ENCODE peak calls at places on chromosomes 16 and 17, in ten cellular contexts. Q is cardiac muscle cell, K is neuronal stem cell, X is NB4, P is fibroblast of villous mesenchyme, C is BE2C, J is astrocyte of the spinal cord, D is left ventricle myocardium inferior, T is adipocyte, G is fibroblast of lung. B is an unnamed sample.
A peak's percentile ranks its signal among the peaks of the same experiment; 100 is the strongest.

GRCh38 chr17:45398800-45399199 is 33.9 kb downstream of the ARHGAP27 start:
- DNase-seq in Q (no peak), K (no peak), X (no peak), P (no peak), C (no peak), J (no peak), D (no peak), T (no peak), G (no peak), B (peak; percentile 37)

GRCh38 chr17:11598274-11599221 is at the start of gene DNAH9:
- DNase-seq in Q (peak; percentile 77), K (peak; percentile 97), X (no peak), P (peak; percentile 23), C (peak; percentile 91), J (peak; percentile 22), D (peak; percentile 97), T (no peak), G (peak; percentile 27), B (peak; percentile 99)

GRCh38 chr17:6376901-6377300 is 58.0 kb downstream of the AIPL1 start:
- DNase-seq in Q (no peak), K (no peak), X (no peak), P (no peak), C (no peak), J (no peak), D (no peak), T (no peak), G (no peak), B (peak; percentile 21)

GRCh38 chr16:57260294-57260929 is 15.4 kb downstream of the ARL2BP start:
- DNase-seq in Q (peak; percentile 77), K (peak; percentile 81), X (peak; percentile 39), P (peak; percentile 73), C (no peak), J (peak; percentile 78), D (no peak), T (peak; percentile 70), G (peak; percentile 66), B (peak; percentile 87)

GRCh38 chr17:57532556-57532955 is 212.5 kb downstream of the CCDC182 start:
- DNase-seq in Q (no peak), K (no peak), X (no peak), P (no peak), C (no peak), J (no peak), D (no peak), T (no peak), G (no peak), B (no peak)

GRCh38 chr17:5209396-5209795 is 17.7 kb upstream of the ZNF594 start:
- DNase-seq in Q (no peak), K (no peak), X (no peak), P (no peak), C (no peak), J (peak; percentile 29), D (no peak), T (no peak), G (peak; percentile 31), B (no peak)

GRCh38 chr17:38879878-38880727 is 10.2 kb downstream of the LASP1 start:
- DNase-seq in Q (peak; percentile 87), K (no peak), X (peak; percentile 34), P (peak; percentile 72), C (no peak), J (peak; percentile 82), D (no peak), T (peak; percentile 82), G (peak; percentile 86), B (peak; percentile 85)

GRCh38 chr17:73309727-73310555 is 1.9 kb downstream of the CDC42EP4 start:
- DNase-seq in Q (no peak), K (peak; percentile 67), X (peak; percentile 53), P (no peak), C (peak; percentile 32), J (no peak), D (no peak), T (no peak), G (no peak), B (peak; percentile 84)

GRCh38 chr16:31107465-31107867 is 720 bp upstream of the BCKDK start:
- DNase-seq in Q (no peak), K (no peak), X (no peak), P (no peak), C (no peak), J (no peak), D (no peak), T (no peak), G (no peak), B (no peak)

GRCh38 chr17:51050291-51051033 is 70.2 kb downstream of the SPAG9 start:
- DNase-seq in Q (no peak), K (no peak), X (no peak), P (no peak), C (no peak), J (no peak), D (no peak), T (no peak), G (no peak), B (no peak)

GRCh38 chr17:6374761-6375312 is 60.1 kb downstream of the AIPL1 start:
- DNase-seq in Q (peak; percentile 6), K (peak; percentile 52), X (no peak), P (peak; percentile 7), C (no peak), J (peak; percentile 66), D (no peak), T (peak; percentile 15), G (no peak), B (peak; percentile 67)

GRCh38 chr17:63826468-63827001 is 696 bp upstream of the PSMC5 start:
- DNase-seq in Q (no peak), K (no peak), X (no peak), P (no peak), C (no peak), J (peak; percentile 49), D (peak; percentile 27), T (peak; percentile 40), G (no peak), B (peak; percentile 49)

GRCh38 chr16:61083711-61084110 is 952.5 kb downstream of the CDH8 start:
- DNase-seq in Q (no peak), K (no peak), X (no peak), P (no peak), C (no peak), J (no peak), D (no peak), T (no peak), G (no peak), B (no peak)

DNA sequence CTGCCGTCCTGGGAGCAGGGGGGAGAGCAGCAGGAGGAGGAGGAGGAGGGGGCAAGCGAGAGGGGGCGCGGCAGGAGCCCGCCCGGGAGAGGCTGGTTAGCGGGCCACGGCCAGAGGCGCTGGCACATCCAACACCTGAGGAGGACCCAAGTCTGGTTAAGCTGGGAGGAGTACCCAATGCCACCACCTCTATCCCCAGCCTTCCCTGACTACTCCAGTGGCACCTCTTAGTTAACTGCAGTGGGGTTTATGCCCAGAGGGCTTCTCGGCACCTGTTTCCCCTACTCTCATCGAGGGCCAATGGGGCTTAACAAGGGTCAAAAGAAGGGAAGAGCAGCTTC is 5.6 kb downstream of the PHOSPHO1 start:
- DNase-seq in Q (no peak), K (no peak), X (no peak), P (no peak), C (no peak), J (no peak), D (no peak), T (no peak), G (no peak), B (no peak)
- H3K4me3 ChIP-seq in Q (peak overlapping the region; percentile 8), K (peak overlapping the region; percentile 68), X (no peak overlapping the region), P (no peak overlapping the region), C (no peak overlapping the region), J (no peak overlapping the region), D (peak overlapping the region; percentile 58), T (no peak overlapping the region), G (no peak overlapping the region), B (peak overlapping the region; percentile 39)

DNA sequence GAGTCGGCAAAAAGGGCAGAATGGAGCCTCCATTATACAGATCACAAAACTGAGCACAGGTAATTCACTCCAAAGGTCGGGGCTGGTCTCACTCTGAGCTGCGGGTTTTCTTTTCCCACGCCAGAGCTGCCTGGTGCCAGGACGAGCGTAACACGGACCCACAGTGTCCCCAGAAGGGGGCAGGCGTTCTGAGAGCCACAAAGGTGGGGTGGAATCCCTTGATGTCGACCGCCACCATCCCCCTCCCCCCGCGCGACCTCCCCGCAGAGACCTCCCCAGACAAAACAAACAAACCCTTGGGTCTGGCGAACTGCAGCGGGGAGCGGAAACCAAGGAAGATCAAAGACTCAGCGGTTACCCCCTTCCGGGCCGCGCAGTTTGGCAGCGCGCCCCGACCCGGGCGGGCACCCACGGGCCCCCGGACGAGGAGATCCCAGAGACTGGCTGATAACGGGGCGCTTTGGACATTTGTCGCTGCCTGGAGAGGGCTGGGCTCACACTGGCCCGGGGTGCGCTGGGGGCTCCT is 793 bp upstream of the NKD1 start:
- DNase-seq in Q (peak; percentile 10), K (peak; percentile 41), X (peak; percentile 65), P (no peak), C (peak; percentile 30), J (peak; percentile 22), D (peak; percentile 19), T (no peak), G (no peak), B (peak; percentile 77)
- H3K4me3 ChIP-seq in Q (peak overlapping the region; percentile 68), K (peak overlapping the region; percentile 80), X (peak overlapping the region; percentile 66), P (peak overlapping the region; percentile 63), C (no peak overlapping the region), J (peak overlapping the region; percentile 53), D (peak overlapping the region; percentile 75), T (peak overlapping the region; percentile 78), G (peak overlapping the region; percentile 56), B (peak overlapping the region; percentile 53)

DNA sequence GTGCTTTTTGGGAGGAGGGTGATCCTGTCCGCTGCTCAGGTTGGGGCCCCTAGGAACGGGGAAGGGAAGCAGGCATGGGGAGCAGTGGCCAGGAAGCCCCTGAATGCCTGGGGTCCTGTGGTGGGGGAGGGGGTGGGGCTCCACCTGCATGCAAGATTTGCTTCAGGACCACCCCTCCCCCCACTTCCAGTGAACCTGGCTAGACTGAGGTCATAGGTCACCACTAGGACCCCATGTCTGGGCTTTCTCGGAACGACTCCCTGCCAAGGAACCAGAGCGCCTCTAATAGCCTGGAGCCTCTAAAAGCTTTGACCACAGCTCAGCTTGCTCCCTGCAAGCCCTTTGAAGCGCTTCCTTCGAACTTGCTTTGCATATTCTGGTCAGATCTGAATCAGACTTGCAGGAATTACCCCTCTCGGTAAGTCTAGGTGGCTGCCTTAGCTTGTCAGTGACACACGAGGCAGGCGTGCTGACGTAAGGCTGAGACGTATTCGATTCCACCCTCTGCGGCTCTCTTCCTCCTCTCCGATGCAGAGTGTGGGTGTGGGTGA is 3.6 kb downstream of the SOCS3 start:
- DNase-seq in Q (peak; percentile 71), K (no peak), X (peak; percentile 91), P (peak; percentile 90), C (no peak), J (peak; percentile 90), D (no peak), T (peak; percentile 86), G (peak; percentile 80), B (peak; percentile 61)
- H3K4me3 ChIP-seq in Q (no peak overlapping the region), K (no peak overlapping the region), X (peak overlapping the region; percentile 4), P (peak overlapping the region; percentile 94), C (no peak overlapping the region), J (peak overlapping the region; percentile 32), D (peak overlapping the region; percentile 85), T (peak overlapping the region; percentile 66), G (peak overlapping the region; percentile 98), B (no peak overlapping the region)

DNA sequence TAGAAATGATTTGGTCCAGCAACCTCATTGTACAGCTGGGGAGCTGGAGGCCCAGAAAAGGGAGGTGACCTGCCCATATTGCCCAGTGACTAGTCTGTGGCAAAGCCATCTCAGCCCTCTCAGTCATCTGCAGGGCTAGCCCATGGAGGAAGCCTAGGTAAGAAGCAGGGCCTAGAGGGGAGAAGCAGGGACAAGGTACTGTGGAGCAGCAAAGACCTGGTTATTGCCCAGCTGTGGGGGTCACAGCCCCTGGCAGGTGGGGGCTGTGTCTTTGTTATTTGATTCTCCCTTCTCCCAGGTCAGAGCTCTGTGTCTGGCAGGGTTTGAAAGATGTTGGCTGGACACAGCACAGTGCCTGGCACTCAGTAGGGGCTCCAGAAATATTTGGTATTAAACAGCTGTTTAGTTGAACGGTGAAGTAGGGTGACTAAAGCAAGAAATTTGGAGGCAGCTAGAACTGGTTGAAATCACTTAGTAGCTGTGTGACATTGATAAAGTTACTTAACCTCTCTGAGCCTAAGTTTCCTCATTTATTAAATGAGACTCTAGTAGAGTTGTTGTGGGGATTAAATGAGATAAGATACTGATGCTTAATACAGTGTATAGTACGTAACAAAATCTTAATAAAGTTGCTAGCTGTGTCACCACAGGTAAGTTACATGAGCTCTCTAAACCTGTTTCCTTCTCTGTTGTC is 17.3 kb downstream of the CCR7 start:
- DNase-seq in Q (no peak), K (no peak), X (no peak), P (no peak), C (no peak), J (no peak), D (no peak), T (no peak), G (no peak), B (no peak)
- H3K4me3 ChIP-seq in Q (no peak overlapping the region), K (no peak overlapping the region), X (no peak overlapping the region), P (no peak overlapping the region), C (no peak overlapping the region), J (no peak overlapping the region), D (no peak overlapping the region), T (no peak overlapping the region), G (no peak overlapping the region), B (no peak overlapping the region)